ENCODE peak calls at places on chromosomes 16 and 17, in seven cellular contexts. G, J, E, M, Q, W and P are unnamed samples.

GRCh38 chr16:86428729-86429472 is 81.4 kb upstream of the FOXF1 start:
- DNase-seq in G (no peak), J (peak), E (no peak), M (no peak), Q (no peak), W (no peak), P (no peak)

GRCh38 chr16:73018796-73019455 is 29.0 kb downstream of the ZFHX3 start:
- DNase-seq in G (no peak), J (no peak), E (no peak), M (no peak), Q (no peak), W (no peak), P (no peak)

GRCh38 chr16:4989391-4990006 is 31.4 kb downstream of the SEC14L5 start:
- DNase-seq in G (no peak), J (no peak), E (no peak), M (no peak), Q (no peak), W (no peak), P (no peak)

GRCh38 chr17:83098241-83099085 is 19.1 kb downstream of the METRNL start:
- DNase-seq in G (no peak), J (no peak), E (no peak), M (no peak), Q (no peak), W (no peak), P (peak)

GRCh38 chr17:79747508-79748295 is 17.0 kb downstream of the ENPP7 start:
- DNase-seq in G (no peak), J (no peak), E (no peak), M (no peak), Q (no peak), W (no peak), P (peak)

GRCh38 chr17:81109957-81110356 is 55.4 kb upstream of the PVALEF start:
- DNase-seq in G (no peak), J (no peak), E (no peak), M (no peak), Q (no peak), W (no peak), P (no peak)

GRCh38 chr17:57670769-57671545 is 74.1 kb downstream of the CCDC182 start:
- DNase-seq in G (peak), J (no peak), E (no peak), M (no peak), Q (no peak), W (no peak), P (no peak)

GRCh38 chr16:86241681-86242080 is 268.6 kb upstream of the FOXF1 start:
- DNase-seq in G (peak), J (no peak), E (no peak), M (no peak), Q (no peak), W (no peak), P (no peak)

GRCh38 chr17:69423450-69423849 is 9.0 kb downstream of the MAP2K6 start:
- DNase-seq in G (no peak), J (no peak), E (no peak), M (no peak), Q (no peak), W (no peak), P (no peak)

GRCh38 chr16:89370081-89370511 is 120.3 kb downstream of the ANKRD11 start:
- DNase-seq in G (no peak), J (no peak), E (no peak), M (no peak), Q (no peak), W (no peak), P (peak)

GRCh38 chr17:77872199-77872598 is 86.3 kb upstream of the TNRC6C start:
- DNase-seq in G (no peak), J (no peak), E (no peak), M (no peak), Q (no peak), W (no peak), P (no peak)

DNA sequence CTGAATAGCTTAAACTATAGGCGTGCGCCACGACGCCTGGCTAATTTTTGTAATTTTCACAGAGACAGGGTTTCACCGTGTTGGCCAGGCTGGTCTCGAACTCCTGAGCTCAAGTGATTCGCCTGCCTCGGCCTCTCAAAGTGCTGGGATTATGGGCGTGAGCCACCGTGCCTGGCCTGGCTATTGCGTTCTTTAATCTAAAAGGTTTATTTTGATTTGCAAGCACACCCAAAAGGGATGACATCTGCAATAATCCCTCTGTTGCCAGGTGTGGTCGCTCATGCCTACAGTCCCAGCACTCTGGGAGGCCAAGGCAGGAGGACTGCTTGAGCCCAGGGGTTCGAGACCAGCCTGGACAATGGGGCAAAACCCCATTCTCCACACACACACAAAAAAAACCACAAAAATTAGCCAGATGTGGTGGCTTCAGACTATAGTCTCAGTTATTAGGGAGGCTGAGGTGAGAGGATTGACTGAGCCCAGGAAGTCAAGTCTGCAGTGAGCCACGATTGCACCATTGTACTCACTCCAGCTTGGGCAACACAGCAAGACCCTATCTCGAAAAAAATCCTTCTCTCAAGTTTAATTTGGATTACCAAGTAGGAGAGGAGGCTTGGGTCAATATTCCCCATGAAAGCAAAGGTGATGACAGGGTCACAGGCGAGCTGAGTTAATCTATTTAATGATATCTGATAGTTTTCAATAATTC is 144.1 kb downstream of the PARN start:
- DNase-seq in G (no peak), J (no peak), E (no peak), M (no peak), Q (no peak), W (no peak), P (no peak)
- H3K27ac ChIP-seq in G (peak), J (peak), E (peak), M (peak), Q (no peak), W (no peak), P (peak)

GRCh38 chr17:42386784-42387183 is 1.5 kb downstream of the STAT3 start:
- DNase-seq in G (no peak), J (no peak), E (no peak), M (no peak), Q (no peak), W (no peak), P (peak)

GRCh38 chr17:42381898-42382297 is 6.3 kb downstream of the STAT3 start:
- DNase-seq in G (no peak), J (no peak), E (no peak), M (no peak), Q (no peak), W (no peak), P (no peak)

GRCh38 chr17:42378597-42379594 is 9.3 kb downstream of the STAT3 start:
- DNase-seq in G (no peak), J (no peak), E (peak), M (no peak), Q (peak), W (no peak), P (peak)

GRCh38 chr17:42380935-42381334 is 7.3 kb downstream of the STAT3 start:
- DNase-seq in G (no peak), J (no peak), E (no peak), M (no peak), Q (no peak), W (no peak), P (no peak)
- H3K27ac ChIP-seq in G (peak), J (peak), E (no peak), M (no peak), Q (no peak), W (no peak), P (no peak)

DNA sequence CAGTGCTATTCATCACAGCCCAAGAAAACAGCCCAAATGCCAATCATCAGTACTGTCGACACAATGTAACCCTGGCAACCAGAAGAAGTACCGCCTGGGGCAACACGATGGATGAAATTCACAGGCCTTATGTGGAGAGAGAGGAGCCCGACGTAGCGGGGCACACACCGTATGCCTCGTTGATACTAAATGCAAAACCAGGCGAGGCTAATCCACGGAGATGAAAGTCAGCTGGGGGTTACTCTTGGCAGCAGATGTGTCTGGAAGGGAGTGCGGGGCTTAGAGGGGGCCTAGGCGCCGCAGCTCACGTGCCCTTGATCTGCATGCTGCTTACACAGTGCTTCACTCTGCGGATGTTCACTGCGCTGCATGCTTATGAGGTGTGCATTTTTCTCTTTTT is 29.8 kb downstream of the ITGAE start:
- DNase-seq in G (no peak), J (no peak), E (no peak), M (no peak), Q (no peak), W (no peak), P (peak)
- H3K27ac ChIP-seq in G (no peak), J (no peak), E (no peak), M (no peak), Q (no peak), W (no peak), P (no peak)

GRCh38 chr16:57186630-57187507 is 740 bp downstream of the RSPRY1 start:
- DNase-seq in G (no peak), J (no peak), E (peak), M (no peak), Q (peak), W (peak), P (peak)
- H3K27ac ChIP-seq in G (peak), J (peak), E (peak), M (peak), Q (peak), W (peak), P (peak)

GRCh38 chr16:23908790-23909189 is 73.0 kb downstream of the PRKCB start:
- DNase-seq in G (no peak), J (no peak), E (no peak), M (no peak), Q (no peak), W (no peak), P (no peak)
- H3K27ac ChIP-seq in G (no peak), J (no peak), E (peak), M (no peak), Q (no peak), W (no peak), P (no peak)

DNA sequence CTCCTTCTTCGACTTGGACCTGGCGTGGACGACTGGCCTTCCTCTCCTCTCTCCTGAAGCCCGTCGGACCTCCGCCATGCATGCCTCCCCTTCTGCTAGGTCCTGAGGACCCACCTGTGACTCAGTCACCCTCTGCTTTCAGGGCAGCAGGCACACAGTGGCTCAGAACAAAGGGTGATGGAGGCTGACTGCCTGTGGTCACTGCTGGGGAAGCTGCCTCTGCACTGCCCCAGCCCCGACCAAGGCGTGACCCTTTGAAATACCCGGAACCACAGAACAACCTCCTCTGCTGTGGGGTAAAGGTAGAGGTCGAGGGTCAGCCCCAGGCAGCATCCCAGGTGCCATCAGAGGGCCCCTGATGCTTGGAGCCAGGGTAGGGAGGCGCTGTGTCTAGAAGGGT is 12.4 kb upstream of the SLC4A1 start:
- DNase-seq in G (no peak), J (no peak), E (no peak), M (no peak), Q (no peak), W (no peak), P (no peak)
- H3K27ac ChIP-seq in G (peak), J (peak), E (peak), M (peak), Q (no peak), W (no peak), P (peak)

DNA sequence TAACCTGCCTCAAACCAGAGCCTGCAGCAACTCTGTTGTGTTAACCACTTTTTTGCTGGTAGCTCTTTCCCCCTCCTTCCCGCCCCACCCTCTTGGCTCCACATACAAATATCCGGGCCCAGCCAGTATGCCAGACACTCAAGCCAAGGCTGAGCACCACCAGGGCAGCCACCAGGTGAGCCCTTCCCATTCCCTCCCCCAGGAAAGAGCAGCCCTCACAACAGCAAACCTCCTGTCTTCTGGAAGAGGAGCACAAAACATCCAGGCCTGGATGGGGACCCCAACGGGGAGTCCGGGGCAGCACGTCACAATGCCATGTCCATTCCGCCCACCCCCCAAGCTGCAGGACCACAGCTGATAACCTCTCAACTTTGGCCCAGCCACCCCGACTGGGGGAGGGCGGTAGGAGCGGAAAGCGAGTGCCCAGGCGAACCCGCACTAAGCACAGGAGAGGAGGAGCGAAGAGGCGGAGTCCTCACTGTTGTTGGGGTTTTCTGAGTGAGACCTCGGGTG is 757 bp downstream of the ORMDL3 start:
- DNase-seq in G (peak), J (peak), E (peak), M (no peak), Q (peak), W (peak), P (peak)
- H3K27ac ChIP-seq in G (peak), J (peak), E (peak), M (peak), Q (peak), W (peak), P (peak)